ENCODE peak calls at places on chromosomes 2 and 18, in seven cellular contexts. E, K, Q, F, G, M and X are unnamed samples.

GRCh38 chr2:212777020-212777491 is 238.5 kb upstream of the ERBB4 start:
- DNase-seq in K (no peak), M (no peak), E (no peak), Q (no peak), G (no peak), F (no peak), X (no peak)

GRCh38 chr2:215833531-215834162 is 179.7 kb downstream of the MREG start:
- DNase-seq in F (no peak), Q (no peak), K (no peak), G (no peak), E (no peak), M (peak), X (no peak)

GRCh38 chr2:10722252-10722825 is 909 bp downstream of the ATP6V1C2 start:
- DNase-seq in E (no peak), K (no peak), F (no peak), Q (no peak), G (no peak), M (no peak), X (no peak)

GRCh38 chr18:50636366-50637057 is 76.6 kb downstream of the MAPK4 start:
- DNase-seq in K (no peak), F (peak), G (no peak), E (no peak), M (no peak), Q (no peak), X (no peak)

GRCh38 chr2:133811409-133812125 is 243.3 kb upstream of the NCKAP5 start:
- DNase-seq in M (no peak), G (no peak), F (no peak), Q (no peak), K (no peak), E (no peak), X (no peak)

GRCh38 chr2:11807156-11808015 is 61.0 kb downstream of the LPIN1 start:
- DNase-seq in E (no peak), Q (no peak), M (no peak), F (peak), G (no peak), K (no peak), X (no peak)

GRCh38 chr2:218003994-218004419 is 1.2 kb upstream of the TNS1 start:
- DNase-seq in M (peak), K (no peak), G (peak), F (peak), Q (no peak), E (peak), X (peak)

GRCh38 chr2:122858813-122859212 is 1103.4 kb downstream of the TSN start:
- DNase-seq in E (no peak), M (no peak), G (no peak), K (no peak), F (no peak), Q (no peak), X (no peak)

GRCh38 chr2:28656937-28657615 is 94.6 kb upstream of the PPP1CB start:
- DNase-seq in F (no peak), M (peak), Q (no peak), G (no peak), K (no peak), E (peak), X (peak)

GRCh38 chr2:163580757-163581156 is 155.1 kb downstream of the FIGN start:
- DNase-seq in Q (no peak), M (no peak), K (no peak), E (no peak), F (no peak), G (no peak), X (no peak)

GRCh38 chr2:44136186-44136585 is 32.5 kb upstream of the PPM1B start:
- DNase-seq in G (no peak), K (no peak), E (no peak), F (no peak), M (no peak), Q (no peak), X (no peak)

GRCh38 chr2:36335597-36335996 is 20.0 kb upstream of the CRIM1 start:
- DNase-seq in E (no peak), Q (no peak), G (no peak), K (no peak), F (no peak), M (no peak), X (no peak)

GRCh38 chr2:223101340-223102039 is 49.5 kb downstream of the KCNE4 start:
- DNase-seq in M (no peak), F (no peak), K (no peak), G (no peak), Q (no peak), E (peak), X (no peak)
- H3K27ac ChIP-seq in M (no peak), F (no peak), K (no peak), G (no peak), Q (no peak), E (no peak), X (no peak)

DNA sequence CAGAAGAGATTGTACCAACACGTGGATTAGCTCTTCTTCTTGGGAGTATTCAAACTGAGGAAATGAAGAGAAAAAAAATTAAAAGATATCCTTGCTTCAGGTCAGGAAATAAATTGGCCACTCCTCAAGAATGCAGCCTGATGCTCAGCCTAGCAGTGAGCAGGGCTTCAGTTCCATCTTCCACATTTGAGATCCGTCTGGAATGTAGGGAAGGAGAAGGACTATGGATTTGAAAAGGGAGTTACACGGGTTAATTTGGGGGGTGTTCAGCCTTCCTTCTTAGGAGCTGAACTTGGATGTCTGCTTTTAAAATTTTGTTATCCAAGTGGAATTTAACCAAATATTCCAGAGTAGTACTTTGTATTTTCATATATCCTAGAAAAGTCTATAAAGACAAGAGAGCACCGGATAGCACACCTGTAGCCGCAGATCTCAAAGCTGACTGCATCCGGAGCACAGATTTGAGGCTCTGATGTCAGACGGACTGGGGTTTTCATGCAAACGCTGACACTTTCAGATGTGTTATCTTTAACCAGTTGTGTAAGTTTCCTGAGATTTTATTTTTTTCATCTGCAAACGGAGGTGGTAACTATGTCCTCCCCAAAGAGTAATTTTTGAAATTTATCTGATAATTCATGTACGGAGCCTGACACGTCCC is 99.4 kb downstream of the COPS8 start:
- DNase-seq in M (no peak), F (no peak), Q (no peak), K (no peak), E (no peak), G (no peak), X (no peak)
- H3K27ac ChIP-seq in M (no peak), F (no peak), Q (no peak), K (no peak), E (no peak), G (no peak), X (no peak)

GRCh38 chr18:75548353-75548752 is 120.8 kb upstream of the SMIM21 start:
- DNase-seq in G (no peak), K (no peak), F (no peak), M (no peak), E (no peak), Q (no peak), X (no peak)

GRCh38 chr18:75544496-75544895 is 117.0 kb upstream of the SMIM21 start:
- DNase-seq in Q (no peak), G (no peak), M (no peak), E (no peak), K (no peak), F (no peak), X (no peak)

GRCh38 chr18:75544051-75544481 is 116.6 kb upstream of the SMIM21 start:
- DNase-seq in F (no peak), M (no peak), G (no peak), E (no peak), Q (no peak), K (no peak), X (no peak)

GRCh38 chr18:75545189-75545588 is 117.7 kb upstream of the SMIM21 start:
- DNase-seq in Q (no peak), M (no peak), G (no peak), F (no peak), K (no peak), E (no peak), X (no peak)

GRCh38 chr18:75546964-75547363 is 119.5 kb upstream of the SMIM21 start:
- DNase-seq in K (no peak), Q (no peak), M (no peak), G (no peak), E (no peak), F (no peak), X (no peak)
- H3K27ac ChIP-seq in K (no peak), Q (no peak), M (no peak), G (no peak), E (no peak), F (no peak), X (no peak)

GRCh38 chr2:172445851-172446250 is 18.5 kb downstream of the ITGA6 start:
- DNase-seq in F (no peak), K (no peak), M (peak), Q (no peak), G (no peak), E (no peak), X (no peak)

GRCh38 chr2:172447811-172448493 is 20.6 kb downstream of the ITGA6 start:
- DNase-seq in K (no peak), G (no peak), E (no peak), F (no peak), Q (no peak), M (no peak), X (no peak)

GRCh38 chr2:172446524-172447063 is 19.2 kb downstream of the ITGA6 start:
- DNase-seq in Q (no peak), E (no peak), K (no peak), G (no peak), M (no peak), F (no peak), X (no peak)

GRCh38 chr2:172449916-172450550 is 22.6 kb downstream of the ITGA6 start:
- DNase-seq in M (no peak), K (no peak), F (no peak), E (no peak), Q (no peak), G (no peak), X (no peak)

DNA sequence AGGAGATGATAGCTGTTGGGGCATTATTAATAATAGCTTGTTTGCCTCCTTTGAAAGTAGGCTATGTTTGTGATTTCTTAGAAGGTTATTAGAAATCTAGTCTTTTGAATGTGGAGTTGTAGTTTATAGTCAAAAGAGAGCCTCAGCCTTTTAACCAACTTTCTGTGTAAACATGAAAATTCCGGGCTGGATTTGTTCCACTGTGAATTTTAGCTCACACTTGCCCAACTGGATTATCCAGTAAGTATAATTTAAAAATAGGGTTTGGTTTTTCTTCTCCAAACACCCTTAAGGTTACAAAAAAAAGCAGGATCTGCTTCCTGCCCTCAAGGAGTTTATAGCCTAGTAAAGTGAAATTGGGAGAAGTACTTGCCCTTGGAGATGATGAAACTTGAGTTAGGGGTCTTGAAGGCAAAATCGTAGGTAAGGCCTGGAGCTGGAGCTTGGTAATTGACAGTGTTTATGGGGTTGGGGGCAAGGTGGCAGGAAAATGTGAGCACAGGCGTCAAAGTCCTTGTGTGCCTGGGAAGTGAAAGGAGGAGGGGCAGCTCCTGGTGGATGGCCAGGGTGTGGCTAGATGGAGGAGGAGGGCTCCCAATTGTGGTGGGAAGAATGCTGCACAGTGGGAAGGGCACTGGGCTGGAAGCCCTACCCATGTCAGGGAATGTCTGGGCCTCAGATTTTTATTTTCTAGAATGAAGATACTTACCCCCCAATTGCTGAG is 21.3 kb downstream of the ITGA6 start:
- DNase-seq in G (no peak), M (peak), K (no peak), Q (no peak), F (no peak), E (no peak), X (peak)
- H3K27ac ChIP-seq in G (no peak), M (peak), K (no peak), Q (no peak), F (no peak), E (no peak), X (peak)

GRCh38 chr18:6778459-6778858 is 48.9 kb downstream of the ARHGAP28 start:
- DNase-seq in M (no peak), E (no peak), G (no peak), Q (no peak), K (no peak), F (no peak), X (no peak)

GRCh38 chr18:6777509-6777908 is 48.0 kb downstream of the ARHGAP28 start:
- DNase-seq in G (no peak), M (no peak), K (no peak), E (no peak), Q (no peak), F (no peak), X (no peak)

GRCh38 chr18:6775702-6776101 is 46.2 kb downstream of the ARHGAP28 start:
- DNase-seq in Q (no peak), F (no peak), G (no peak), E (no peak), M (no peak), K (no peak), X (no peak)

GRCh38 chr18:6775237-6775636 is 45.7 kb downstream of the ARHGAP28 start:
- DNase-seq in K (no peak), Q (no peak), M (no peak), G (no peak), F (no peak), E (no peak), X (no peak)

DNA sequence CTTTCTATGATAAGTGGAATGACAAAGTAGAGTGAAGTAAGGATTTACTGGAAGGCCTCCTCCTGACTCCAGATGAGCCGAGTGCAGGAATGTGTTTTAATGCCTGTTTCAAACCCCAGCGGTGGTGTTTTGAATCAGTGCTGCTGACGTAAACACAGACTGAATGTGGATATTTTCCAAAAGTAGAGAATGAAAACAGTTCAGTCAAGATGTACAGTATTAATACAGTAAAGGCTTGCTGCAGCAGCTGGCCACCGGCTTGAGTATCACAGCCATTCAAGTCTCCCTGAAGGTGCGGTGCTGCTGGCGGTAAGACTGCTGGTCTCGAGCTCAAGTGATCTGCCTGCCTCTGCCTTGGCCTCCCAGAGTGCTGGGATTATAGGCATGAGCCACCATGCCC is 46.7 kb downstream of the ARHGAP28 start:
- DNase-seq in M (no peak), F (no peak), E (no peak), G (peak), K (no peak), Q (no peak), X (no peak)
- H3K27ac ChIP-seq in M (no peak), F (no peak), E (no peak), G (peak), K (no peak), Q (no peak), X (no peak)

GRCh38 chr2:108548221-108549003 is 14.1 kb downstream of the LIMS1 start:
- DNase-seq in K (no peak), G (no peak), Q (no peak), M (no peak), F (no peak), E (no peak), X (no peak)

GRCh38 chr2:108555572-108555971 is 21.3 kb downstream of the LIMS1 start:
- DNase-seq in Q (no peak), K (no peak), E (no peak), F (no peak), G (no peak), M (no peak), X (no peak)

GRCh38 chr2:108554530-108554929 is 20.3 kb downstream of the LIMS1 start:
- DNase-seq in E (no peak), G (no peak), K (no peak), Q (no peak), F (no peak), M (no peak), X (no peak)

GRCh38 chr2:108552566-108552965 is 18.3 kb downstream of the LIMS1 start:
- DNase-seq in F (no peak), Q (no peak), M (no peak), G (no peak), E (no peak), K (no peak), X (no peak)

DNA sequence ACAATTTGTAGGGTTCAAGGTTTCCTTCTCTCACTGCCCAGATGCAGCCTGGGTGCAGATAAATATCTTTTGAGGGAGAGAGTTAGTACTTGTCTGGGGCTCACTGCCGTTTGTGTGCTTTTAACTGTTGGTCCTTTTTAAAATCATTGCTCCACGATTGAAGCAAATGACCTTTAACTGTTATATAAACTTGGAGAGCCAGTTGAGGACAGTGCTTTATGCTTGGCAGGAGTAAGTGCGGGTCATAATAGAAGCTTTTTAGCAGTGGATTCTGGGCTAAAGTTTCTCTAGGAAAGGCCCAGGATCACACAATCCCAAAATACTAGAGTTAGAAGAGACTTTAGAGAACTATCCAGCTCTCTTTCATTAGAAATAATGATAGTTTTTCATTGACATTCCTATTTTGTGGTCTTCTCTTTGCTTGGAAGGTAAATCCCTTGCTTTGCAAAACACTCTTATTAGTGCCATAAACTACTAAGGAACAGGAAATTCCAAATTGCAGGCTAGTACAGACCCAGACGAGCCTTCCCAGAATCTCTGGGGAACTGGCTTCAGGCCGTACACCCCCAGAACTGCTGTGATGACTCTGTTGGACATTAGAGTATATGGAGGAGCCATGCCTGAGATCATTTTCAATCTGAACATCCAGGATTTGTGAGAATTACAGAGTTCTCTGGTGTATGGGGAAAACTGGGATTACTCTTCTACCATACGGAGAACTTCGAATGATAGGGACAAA is 19.1 kb downstream of the LIMS1 start:
- DNase-seq in F (no peak), Q (no peak), G (no peak), E (no peak), K (no peak), M (no peak), X (no peak)
- H3K27ac ChIP-seq in F (peak), Q (no peak), G (peak), E (peak), K (no peak), M (no peak), X (no peak)

GRCh38 chr2:73282924-73283544 is 1.2 kb downstream of the FBXO41 start:
- DNase-seq in M (no peak), Q (no peak), F (peak), E (no peak), K (no peak), G (no peak), X (no peak)
- H3K27ac ChIP-seq in M (no peak), Q (no peak), F (no peak), E (no peak), K (no peak), G (no peak), X (no peak)

GRCh38 chr2:180705122-180705521 is 275.3 kb upstream of the UBE2E3 start:
- DNase-seq in Q (no peak), F (no peak), M (no peak), G (no peak), K (no peak), E (no peak), X (no peak)
- H3K27ac ChIP-seq in Q (no peak), F (no peak), M (no peak), G (no peak), K (no peak), E (no peak), X (no peak)

GRCh38 chr2:21070322-21071257 is 26.7 kb upstream of the APOB start:
- DNase-seq in E (no peak), G (no peak), F (no peak), K (no peak), M (no peak), Q (no peak), X (no peak)
- H3K27ac ChIP-seq in E (no peak), G (no peak), F (no peak), K (no peak), M (no peak), Q (peak), X (peak)